ENCODE peak calls at places on chromosome 16, in seven cellular contexts. S is GM06990, F is fibroblast of lung, Q is WTC11, R is left ventricle myocardium inferior, H is D721Med, I is cardiac muscle cell. A is an unnamed sample.

GRCh38 chr16:50609049-50609832 is 61.0 kb downstream of the NKD1 start:
- DNase-seq in R (no peak), S (no peak), F (no peak), H (no peak), Q (no peak), I (peak; percentile 72), A (no peak)

GRCh38 chr16:15572329-15573001 is 70.5 kb downstream of the MARF1 start:
- DNase-seq in H (no peak), I (no peak), R (no peak), S (no peak), F (peak; percentile 89), Q (no peak), A (no peak)

GRCh38 chr16:23858496-23859062 is 22.8 kb downstream of the PRKCB start:
- DNase-seq in S (no peak), I (no peak), Q (no peak), F (no peak), H (no peak), R (no peak), A (no peak)

GRCh38 chr16:20094157-20094556 is 20.5 kb upstream of the GPR139 start:
- DNase-seq in Q (no peak), R (no peak), S (no peak), F (no peak), H (no peak), I (no peak), A (no peak)

GRCh38 chr16:1261131-1261917 is 5.5 kb downstream of the TPSD1 start:
- DNase-seq in I (no peak), F (no peak), Q (peak; percentile 59), R (no peak), S (no peak), H (no peak), A (no peak)

GRCh38 chr16:53078765-53079484 is 24.1 kb downstream of the CHD9 start:
- DNase-seq in H (no peak), R (no peak), F (peak; percentile 61), Q (no peak), I (no peak), S (no peak), A (no peak)

GRCh38 chr16:25747160-25747758 is 55.5 kb downstream of the HS3ST4 start:
- DNase-seq in R (no peak), I (peak; percentile 67), F (no peak), Q (peak; percentile 70), S (no peak), H (no peak), A (no peak)

GRCh38 chr16:56451753-56452689 is 667 bp downstream of the OGFOD1 start:
- DNase-seq in I (peak; percentile 75), S (no peak), Q (no peak), H (no peak), F (peak; percentile 36), R (no peak), A (peak; percentile 42)

GRCh38 chr16:977096-977701 is 4.4 kb upstream of the SOX8 start:
- DNase-seq in I (no peak), R (no peak), S (no peak), F (no peak), Q (no peak), H (no peak), A (no peak)

GRCh38 chr16:2183671-2184070 is 12.7 kb downstream of the CASKIN1 start:
- DNase-seq in R (no peak), I (no peak), Q (no peak), H (no peak), F (no peak), S (no peak), A (no peak)

GRCh38 chr16:22771551-22771950 is 42.4 kb upstream of the HS3ST2 start:
- DNase-seq in S (no peak), I (no peak), H (no peak), F (no peak), R (no peak), Q (no peak), A (no peak)

GRCh38 chr16:72203401-72203800 is 31.4 kb upstream of the PMFBP1 start:
- DNase-seq in Q (no peak), S (peak; percentile 18), F (peak; percentile 18), R (no peak), I (no peak), H (no peak), A (peak; percentile 34)

GRCh38 chr16:695355-696089 is 5.3 kb upstream of the WDR24 start:
- DNase-seq in R (no peak), Q (peak; percentile 68), S (peak; percentile 76), I (peak; percentile 28), H (no peak), F (no peak), A (no peak)

GRCh38 chr16:1309888-1310831 is 724 bp downstream of the UBE2I start:
- DNase-seq in R (peak; percentile 59), I (no peak), Q (no peak), F (peak; percentile 47), H (no peak), S (peak; percentile 68), A (peak; percentile 58)

GRCh38 chr16:29680180-29680598 is 1.2 kb downstream of the QPRT start:
- DNase-seq in I (no peak), S (no peak), Q (no peak), F (no peak), R (no peak), H (no peak), A (no peak)

GRCh38 chr16:9260665-9261064 is 169.2 kb downstream of the HAPSTR1 start:
- DNase-seq in F (no peak), H (no peak), I (no peak), R (peak; percentile 36), Q (no peak), S (no peak), A (peak; percentile 14)

DNA sequence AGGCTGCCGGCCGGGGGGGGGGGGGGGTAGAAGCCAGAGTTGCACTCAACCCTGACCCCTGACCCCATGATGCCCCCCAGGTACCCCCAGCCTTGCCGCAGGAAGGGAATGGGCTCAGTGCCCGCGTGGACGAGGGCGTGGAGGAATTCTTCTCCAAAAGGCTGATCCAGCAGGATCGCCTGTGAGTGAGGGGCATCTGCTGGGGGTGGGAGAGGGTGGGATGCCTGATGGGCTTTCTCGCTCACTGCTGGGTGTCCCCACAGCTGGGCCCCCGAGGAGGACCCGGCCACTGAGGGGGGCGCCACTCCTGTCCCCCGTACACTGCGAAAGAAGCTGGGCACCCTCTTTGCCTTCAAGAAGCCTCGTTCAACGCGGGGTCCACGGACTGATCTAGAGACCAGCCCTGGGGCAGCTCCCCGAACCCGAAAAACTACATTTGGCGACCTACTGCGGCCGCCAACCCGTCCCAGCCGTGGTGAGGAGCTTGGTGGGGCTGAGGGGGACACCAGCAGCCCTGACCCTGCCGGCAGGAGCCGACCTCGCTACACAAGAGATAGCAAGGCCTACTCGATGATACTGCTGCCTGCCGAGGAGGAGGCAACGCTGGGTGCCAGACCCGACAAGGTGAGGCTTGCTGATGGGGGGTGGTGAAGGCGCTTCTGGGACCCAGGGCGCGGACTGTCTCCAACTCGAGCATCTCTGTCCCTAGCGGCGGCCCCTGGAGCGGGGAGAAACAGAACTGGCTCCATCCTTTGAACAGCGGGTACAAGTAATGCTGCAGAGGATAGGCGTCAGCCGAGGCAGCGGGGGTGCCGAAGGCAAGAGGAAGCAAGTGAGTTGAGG is 5.8 kb downstream of the ACD start:
- DNase-seq in S (no peak), H (no peak), I (no peak), F (no peak), R (no peak), Q (no peak), A (no peak)
- TF ChIP-seq CTCF in S (no peak), H (no peak), I (no peak), F (no peak), R (no peak), Q (no peak), A (no peak)

GRCh38 chr16:87927195-87927562 is 9.2 kb downstream of the CA5A start:
- DNase-seq in I (no peak), R (no peak), H (no peak), Q (peak; percentile 31), F (no peak), S (no peak), A (no peak)

GRCh38 chr16:87931504-87931903 is 4.8 kb downstream of the CA5A start:
- DNase-seq in I (no peak), S (no peak), R (no peak), H (no peak), F (no peak), Q (no peak), A (no peak)

GRCh38 chr16:87929986-87930385 is 6.3 kb downstream of the CA5A start:
- DNase-seq in S (no peak), F (no peak), Q (no peak), R (no peak), H (no peak), I (no peak), A (no peak)

GRCh38 chr16:87933140-87933495 is 3.2 kb downstream of the CA5A start:
- DNase-seq in H (no peak), S (no peak), F (no peak), I (no peak), R (no peak), Q (no peak), A (no peak)

DNA sequence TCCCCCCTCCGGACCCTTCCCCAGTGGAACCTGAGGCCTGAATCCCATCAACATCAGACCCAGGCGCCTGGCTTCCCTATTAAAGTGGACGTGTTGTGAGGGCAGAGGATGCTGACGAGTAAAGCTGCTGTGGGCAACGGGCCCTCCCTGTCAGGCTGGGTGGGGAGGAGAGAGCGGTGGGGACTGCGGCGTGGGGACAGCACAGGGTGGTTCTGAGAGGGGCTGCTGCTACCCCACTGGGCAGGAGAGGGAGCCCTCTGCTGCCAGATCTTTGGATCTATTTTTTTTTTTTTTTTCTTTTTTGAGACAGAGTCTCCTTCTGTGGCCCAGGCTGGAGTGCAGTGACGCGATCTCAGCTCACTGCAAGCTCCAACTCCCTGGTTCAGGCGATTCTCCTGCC is 5.9 kb downstream of the CA5A start:
- DNase-seq in I (peak; percentile 23), F (no peak), Q (peak; percentile 57), H (no peak), R (no peak), S (no peak), A (no peak)
- TF ChIP-seq CTCF in I (peak; percentile 21), F (no peak), Q (no peak), H (peak; percentile 40), R (no peak), S (peak; percentile 45), A (no peak)

GRCh38 chr16:68370221-68370920 is 59.6 kb downstream of the PRMT7 start:
- DNase-seq in Q (no peak), H (no peak), R (no peak), F (no peak), I (no peak), S (no peak), A (no peak)

GRCh38 chr16:68368602-68368944 is 57.8 kb downstream of the PRMT7 start:
- DNase-seq in S (no peak), I (no peak), R (no peak), Q (no peak), F (no peak), H (no peak), A (no peak)

GRCh38 chr16:68370921-68371651 is 60.3 kb downstream of the PRMT7 start:
- DNase-seq in S (no peak), I (no peak), H (no peak), R (no peak), F (no peak), Q (no peak), A (no peak)

GRCh38 chr16:68369168-68369567 is 58.3 kb downstream of the PRMT7 start:
- DNase-seq in S (no peak), Q (no peak), F (no peak), H (no peak), R (no peak), I (no peak), A (peak; percentile 6)

GRCh38 chr16:68369697-68370096 is 58.9 kb downstream of the PRMT7 start:
- DNase-seq in Q (no peak), F (no peak), S (peak; percentile 63), R (no peak), I (no peak), H (no peak), A (no peak)
- TF ChIP-seq CTCF in Q (no peak), F (no peak), S (no peak), R (no peak), I (no peak), H (no peak), A (no peak)

GRCh38 chr16:79767597-79768280 is 167.2 kb upstream of the MAF start:
- DNase-seq in I (no peak), Q (peak; percentile 14), S (no peak), R (no peak), H (no peak), F (peak; percentile 64), A (no peak)
- TF ChIP-seq CTCF in I (peak; percentile 26), Q (no peak), S (peak; percentile 41), R (peak; percentile 39), H (peak; percentile 18), F (peak; percentile 56), A (peak; percentile 9)